ENCODE peak calls at places on chromosomes 13 and 19, in eight cellular contexts. W is neural crest cell, F is endothelial cell, P is activated B cell treated with CpG ODN at 0.5 μM for 24 hours, E is astrocyte of the spinal cord, K is HFFc6, X is H9, J is esophagus squamous epithelium. D is an unnamed sample.

GRCh38 chr19:10782795-10783194 is 53.2 kb downstream of the TMED1 start:
- DNase-seq in W (no peak), F (no peak), P (no peak), E (no peak), K (no peak), X (no peak), J (no peak), D (no peak)

GRCh38 chr13:100197591-100198365 is 108.9 kb downstream of the PCCA start:
- DNase-seq in W (no peak), F (no peak), P (no peak), E (no peak), K (no peak), X (no peak), J (no peak), D (no peak)

GRCh38 chr13:79810671-79811070 is 329.7 kb downstream of the NDFIP2 start:
- DNase-seq in W (no peak), F (no peak), P (no peak), E (peak; percentile 61), K (peak; percentile 60), X (no peak), J (no peak), D (no peak)

GRCh38 chr13:109593230-109593629 is 193.2 kb downstream of the IRS2 start:
- DNase-seq in W (no peak), F (no peak), P (no peak), E (no peak), K (no peak), X (no peak), J (no peak), D (no peak)

GRCh38 chr13:76647550-76647949 is 238.7 kb downstream of the KCTD12 start:
- DNase-seq in W (no peak), F (no peak), P (no peak), E (no peak), K (peak; percentile 65), X (no peak), J (no peak), D (no peak)

GRCh38 chr19:52992109-52993004 is 21.4 kb upstream of the ERVV-1 start:
- DNase-seq in W (no peak), F (peak; percentile 24), P (no peak), E (peak; percentile 9), K (no peak), X (peak; percentile 46), J (no peak), D (peak; percentile 31)

GRCh38 chr19:10036601-10037071 is 23.4 kb downstream of the RDH8 start:
- DNase-seq in W (no peak), F (no peak), P (no peak), E (no peak), K (no peak), X (no peak), J (no peak), D (no peak)

GRCh38 chr19:34222386-34222785 is 32.0 kb upstream of the GARRE1 start:
- DNase-seq in W (no peak), F (no peak), P (no peak), E (no peak), K (no peak), X (no peak), J (no peak), D (no peak)

GRCh38 chr19:35618857-35619256 is 6.3 kb downstream of the HAUS5 start:
- DNase-seq in W (no peak), F (no peak), P (no peak), E (no peak), K (no peak), X (peak; percentile 55), J (no peak), D (no peak)

GRCh38 chr19:4456566-4456842 is 1.1 kb downstream of the UBXN6 start:
- DNase-seq in W (no peak), F (peak; percentile 44), P (no peak), E (peak; percentile 64), K (peak; percentile 47), X (peak; percentile 51), J (no peak), D (peak; percentile 41)

GRCh38 chr19:4456843-4457653 is 546 bp downstream of the UBXN6 start:
- DNase-seq in W (peak; percentile 66), F (peak; percentile 78), P (no peak), E (peak; percentile 59), K (peak; percentile 37), X (peak; percentile 71), J (no peak), D (peak; percentile 83)

GRCh38 chr19:4454952-4455738 is 2.4 kb downstream of the UBXN6 start:
- DNase-seq in W (no peak), F (no peak), P (no peak), E (peak; percentile 31), K (peak; percentile 52), X (no peak), J (no peak), D (no peak)

GRCh38 chr19:4454621-4454951 is 3.0 kb downstream of the UBXN6 start:
- DNase-seq in W (no peak), F (no peak), P (no peak), E (no peak), K (no peak), X (no peak), J (no peak), D (no peak)

GRCh38 chr19:4455742-4456565 is 1.6 kb downstream of the UBXN6 start:
- DNase-seq in W (no peak), F (no peak), P (no peak), E (peak; percentile 66), K (peak; percentile 81), X (no peak), J (no peak), D (peak; percentile 52)
- TF ChIP-seq CTCF in W (no peak), F (no peak), P (no peak), E (no peak), K (peak; percentile 22), X (no peak), J (no peak), D (no peak)

GRCh38 chr19:43779147-43779819 is 1.5 kb downstream of the KCNN4 start:
- DNase-seq in W (no peak), F (no peak), P (no peak), E (no peak), K (no peak), X (no peak), J (no peak), D (no peak)

GRCh38 chr19:43778651-43779050 is 2.1 kb downstream of the KCNN4 start:
- DNase-seq in W (no peak), F (no peak), P (no peak), E (no peak), K (no peak), X (no peak), J (no peak), D (no peak)

GRCh38 chr19:43780706-43781525 is at the start of gene KCNN4:
- DNase-seq in W (no peak), F (no peak), P (peak; percentile 70), E (peak; percentile 63), K (peak; percentile 68), X (no peak), J (peak; percentile 40), D (no peak)

GRCh38 chr19:43781630-43782310 is 997 bp upstream of the KCNN4 start:
- DNase-seq in W (no peak), F (no peak), P (no peak), E (no peak), K (no peak), X (no peak), J (no peak), D (no peak)

DNA sequence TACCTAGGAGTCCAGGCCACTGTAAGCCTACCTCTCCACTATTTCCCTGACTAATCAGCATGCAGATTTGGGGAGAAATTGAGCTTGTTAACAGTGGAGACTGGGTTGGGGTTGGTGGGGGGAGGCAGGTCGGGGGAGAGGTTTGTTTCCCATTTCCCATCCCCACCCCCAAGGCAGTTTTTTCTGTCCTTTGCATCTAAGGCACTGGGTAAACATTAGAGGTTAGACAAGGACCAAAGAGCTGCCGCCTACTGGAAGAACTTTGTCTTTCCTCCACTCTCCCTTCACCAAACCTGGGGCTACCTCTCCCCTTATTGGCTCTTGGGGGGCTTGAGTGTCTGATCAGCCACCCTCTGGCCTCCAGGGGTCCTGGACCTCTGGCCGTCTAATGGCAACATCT is 953 bp downstream of the KCNN4 start:
- DNase-seq in W (no peak), F (no peak), P (no peak), E (no peak), K (no peak), X (no peak), J (no peak), D (no peak)
- TF ChIP-seq CTCF in W (no peak), F (no peak), P (no peak), E (peak; percentile 27), K (peak; percentile 38), X (peak; percentile 23), J (no peak), D (no peak)

GRCh38 chr19:4567584-4568071 is 8.1 kb upstream of the SEMA6B start:
- DNase-seq in W (peak; percentile 90), F (peak; percentile 90), P (peak; percentile 35), E (peak; percentile 31), K (peak; percentile 29), X (peak; percentile 92), J (no peak), D (peak; percentile 84)
- TF ChIP-seq CTCF in W (peak; percentile 71), F (peak; percentile 83), P (no peak), E (peak; percentile 94), K (peak; percentile 88), X (peak; percentile 91), J (peak; percentile 68), D (peak; percentile 84)

DNA sequence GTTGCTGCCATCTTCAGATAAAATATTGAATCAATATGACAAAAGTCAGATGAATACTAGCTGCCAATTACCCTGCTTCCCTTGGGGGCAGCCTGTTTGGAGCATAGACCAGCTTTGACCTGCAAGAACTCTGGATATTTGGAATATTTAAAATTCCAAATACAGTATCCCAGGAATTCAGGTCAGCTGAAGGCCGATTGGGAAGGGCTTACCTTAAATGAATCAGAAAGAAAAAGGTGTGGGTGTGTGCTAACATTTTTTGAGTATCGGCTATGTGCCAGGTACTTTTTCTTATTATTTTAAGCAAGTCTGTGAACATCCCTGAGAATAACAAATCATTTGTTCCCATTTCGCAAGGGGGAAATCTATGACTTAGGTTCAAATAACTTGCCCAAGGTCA is 1.8 kb upstream of the RUBCNL start:
- DNase-seq in W (no peak), F (no peak), P (no peak), E (no peak), K (no peak), X (no peak), J (no peak), D (no peak)
- TF ChIP-seq CTCF in W (no peak), F (no peak), P (no peak), E (no peak), K (no peak), X (no peak), J (no peak), D (no peak)

GRCh38 chr19:29671393-29672076 is 6.3 kb downstream of the PLEKHF1 start:
- DNase-seq in W (no peak), F (no peak), P (peak; percentile 42), E (peak; percentile 31), K (no peak), X (no peak), J (peak; percentile 50), D (no peak)
- TF ChIP-seq CTCF in W (peak; percentile 50), F (peak; percentile 36), P (no peak), E (no peak), K (peak; percentile 33), X (peak; percentile 20), J (peak; percentile 12), D (no peak)